ENCODE peak calls at places on chromosomes 2 and 18, in six cellular contexts. F, G, W, S, H and V are unnamed samples.

GRCh38 chr2:100196786-100197494 is 54.5 kb upstream of the AFF3 start:
- DNase-seq in F (no peak), G (peak), W (no peak), S (no peak), H (no peak), V (no peak)

GRCh38 chr2:218022131-218022850 is 19.5 kb upstream of the TNS1 start:
- DNase-seq in F (no peak), G (no peak), W (no peak), S (no peak), H (no peak), V (no peak)

GRCh38 chr2:137938204-137938603 is 26.1 kb upstream of the HNMT start:
- DNase-seq in F (no peak), G (peak), W (no peak), S (peak), H (no peak), V (no peak)

GRCh38 chr2:567865-568638 is 109.2 kb downstream of the TMEM18 start:
- DNase-seq in F (no peak), G (no peak), W (no peak), S (peak), H (no peak), V (peak)

GRCh38 chr18:57576316-57576715 is 10.2 kb downstream of the FECH start:
- DNase-seq in F (no peak), G (no peak), W (no peak), S (no peak), H (no peak), V (no peak)

GRCh38 chr2:172783091-172783898 is 47.6 kb downstream of the RAPGEF4 start:
- DNase-seq in F (peak), G (peak), W (no peak), S (peak), H (no peak), V (peak)

GRCh38 chr2:64062840-64063239 is 43.6 kb upstream of the VPS54 start:
- DNase-seq in F (no peak), G (peak), W (no peak), S (peak), H (peak), V (no peak)

GRCh38 chr18:69631281-69631680 is 230.6 kb downstream of the DOK6 start:
- DNase-seq in F (no peak), G (peak), W (no peak), S (no peak), H (no peak), V (no peak)

GRCh38 chr2:159960413-159960812 is 102.0 kb downstream of the PLA2R1 start:
- DNase-seq in F (peak), G (peak), W (no peak), S (peak), H (peak), V (peak)

GRCh38 chr2:154623819-154624218 is 74.7 kb upstream of the KCNJ3 start:
- DNase-seq in F (peak), G (peak), W (peak), S (peak), H (peak), V (peak)

GRCh38 chr18:11994346-11994707 is 13.0 kb downstream of the IMPA2 start:
- DNase-seq in F (no peak), G (peak), W (peak), S (peak), H (no peak), V (peak)

GRCh38 chr2:3597567-3597966 is 2.7 kb downstream of the COLEC11 start:
- DNase-seq in F (no peak), G (no peak), W (no peak), S (no peak), H (peak), V (no peak)

GRCh38 chr18:3652380-3653262 is 202.6 kb downstream of the TGIF1 start:
- DNase-seq in F (peak), G (peak), W (peak), S (peak), H (no peak), V (peak)

GRCh38 chr18:74353169-74353775 is 37.6 kb downstream of the C18orf63 start:
- DNase-seq in F (peak), G (peak), W (peak), S (peak), H (peak), V (peak)

GRCh38 chr2:20446280-20446916 is 476 bp upstream of the RHOB start:
- DNase-seq in F (no peak), G (no peak), W (no peak), S (no peak), H (no peak), V (no peak)

GRCh38 chr2:184215745-184216144 is 382.6 kb upstream of the ZNF804A start:
- DNase-seq in F (no peak), G (peak), W (no peak), S (no peak), H (peak), V (no peak)

GRCh38 chr2:10047616-10048500 is 4.5 kb downstream of the KLF11 start:
- DNase-seq in F (no peak), G (no peak), W (no peak), S (no peak), H (no peak), V (no peak)

GRCh38 chr2:100367163-100367562 is 44.9 kb upstream of the LONRF2 start:
- DNase-seq in F (no peak), G (no peak), W (no peak), S (no peak), H (no peak), V (no peak)

GRCh38 chr2:62208082-62208757 is 12.3 kb downstream of the B3GNT2 start:
- DNase-seq in F (no peak), G (no peak), W (no peak), S (no peak), H (no peak), V (no peak)

GRCh38 chr2:10267551-10268465 is 34.9 kb upstream of the HPCAL1 start:
- DNase-seq in F (no peak), G (no peak), W (peak), S (no peak), H (no peak), V (no peak)

GRCh38 chr2:165601866-165602636 is 132.6 kb downstream of the CSRNP3 start:
- DNase-seq in F (no peak), G (peak), W (no peak), S (peak), H (no peak), V (peak)

GRCh38 chr2:150480971-150481830 is 6.3 kb downstream of the RND3 start:
- DNase-seq in F (no peak), G (no peak), W (no peak), S (no peak), H (no peak), V (no peak)

GRCh38 chr2:241112592-241112991 is 10.5 kb upstream of the MTERF4 start:
- DNase-seq in F (no peak), G (no peak), W (no peak), S (no peak), H (peak), V (no peak)

GRCh38 chr2:223044916-223045700 is 6.9 kb upstream of the KCNE4 start:
- DNase-seq in F (no peak), G (no peak), W (no peak), S (no peak), H (no peak), V (no peak)

GRCh38 chr18:22273101-22274039 is 104.0 kb downstream of the GATA6 start:
- DNase-seq in F (no peak), G (no peak), W (no peak), S (no peak), H (no peak), V (no peak)

GRCh38 chr2:111117666-111118454 is 2.9 kb upstream of the BCL2L11 start:
- DNase-seq in F (no peak), G (peak), W (peak), S (peak), H (no peak), V (no peak)

GRCh38 chr2:190909680-190910079 is 29.1 kb downstream of the GLS start:
- DNase-seq in F (no peak), G (no peak), W (no peak), S (no peak), H (no peak), V (no peak)

GRCh38 chr18:50836521-50836957 is 16.7 kb upstream of the MRO start:
- DNase-seq in F (no peak), G (peak), W (no peak), S (peak), H (peak), V (peak)

GRCh38 chr2:69831354-69831905 is 2.0 kb downstream of the GMCL1 start:
- DNase-seq in F (no peak), G (peak), W (no peak), S (no peak), H (no peak), V (no peak)

GRCh38 chr2:238101891-238102841 is 2.0 kb downstream of the ESPNL start:
- DNase-seq in F (no peak), G (no peak), W (peak), S (no peak), H (no peak), V (no peak)

GRCh38 chr2:230861564-230862255 is 3.0 kb upstream of the ITM2C start:
- DNase-seq in F (no peak), G (no peak), W (no peak), S (no peak), H (no peak), V (no peak)

GRCh38 chr2:177625744-177626655 is 233.4 kb downstream of the AGPS start:
- DNase-seq in F (no peak), G (no peak), W (no peak), S (no peak), H (peak), V (no peak)

GRCh38 chr2:177618270-177619253 is 226.0 kb downstream of the AGPS start:
- DNase-seq in F (peak), G (peak), W (peak), S (peak), H (peak), V (peak)

GRCh38 chr2:177617849-177618248 is 225.3 kb downstream of the AGPS start:
- DNase-seq in F (no peak), G (no peak), W (no peak), S (no peak), H (no peak), V (no peak)

GRCh38 chr2:177616731-177617130 is 224.2 kb downstream of the AGPS start:
- DNase-seq in F (no peak), G (no peak), W (no peak), S (no peak), H (no peak), V (no peak)

GRCh38 chr2:177622516-177622915 is 229.9 kb downstream of the AGPS start:
- DNase-seq in F (peak), G (no peak), W (no peak), S (no peak), H (no peak), V (no peak)
- TF ChIP-seq CTCF in F (peak), G (no peak), W (no peak), S (no peak), H (no peak), V (no peak)

GRCh38 chr2:65382776-65383357 is 49.5 kb downstream of the SPRED2 start:
- DNase-seq in F (peak), G (peak), W (peak), S (peak), H (peak), V (peak)
- TF ChIP-seq CTCF in F (peak), G (no peak), W (peak), S (no peak), H (peak), V (peak)

GRCh38 chr2:119011162-119011909 is 69.3 kb downstream of the MARCO start:
- DNase-seq in F (peak), G (peak), W (peak), S (no peak), H (peak), V (peak)
- TF ChIP-seq CTCF in F (peak), G (peak), W (peak), S (peak), H (peak), V (peak)

GRCh38 chr2:239327536-239328305 is 73.1 kb downstream of the HDAC4 start:
- DNase-seq in F (no peak), G (no peak), W (no peak), S (no peak), H (no peak), V (no peak)

GRCh38 chr2:239329284-239329971 is 71.4 kb downstream of the HDAC4 start:
- DNase-seq in F (no peak), G (no peak), W (peak), S (no peak), H (no peak), V (no peak)

GRCh38 chr2:239329972-239330572 is 70.7 kb downstream of the HDAC4 start:
- DNase-seq in F (no peak), G (no peak), W (no peak), S (no peak), H (no peak), V (no peak)

GRCh38 chr2:239326831-239327535 is 73.8 kb downstream of the HDAC4 start:
- DNase-seq in F (no peak), G (peak), W (no peak), S (peak), H (peak), V (peak)

GRCh38 chr2:239328306-239329191 is 72.3 kb downstream of the HDAC4 start:
- DNase-seq in F (no peak), G (peak), W (peak), S (no peak), H (no peak), V (no peak)
- TF ChIP-seq CTCF in F (no peak), G (no peak), W (no peak), S (no peak), H (no peak), V (no peak)

GRCh38 chr2:168336786-168337388 is 89.5 kb upstream of the STK39 start:
- DNase-seq in F (peak), G (no peak), W (peak), S (peak), H (peak), V (peak)
- TF ChIP-seq CTCF in F (peak), G (no peak), W (peak), S (peak), H (peak), V (peak)

GRCh38 chr2:27154481-27154880 is 5.7 kb downstream of the TCF23 start:
- DNase-seq in F (no peak), G (no peak), W (no peak), S (no peak), H (no peak), V (no peak)

GRCh38 chr2:27149575-27150405 is 986 bp downstream of the TCF23 start:
- DNase-seq in F (no peak), G (no peak), W (no peak), S (no peak), H (no peak), V (no peak)

GRCh38 chr2:27152796-27153464 is 4.1 kb downstream of the TCF23 start:
- DNase-seq in F (no peak), G (peak), W (peak), S (peak), H (no peak), V (peak)

GRCh38 chr2:27150639-27151230 is 1.9 kb downstream of the TCF23 start:
- DNase-seq in F (no peak), G (no peak), W (no peak), S (no peak), H (no peak), V (no peak)

DNA sequence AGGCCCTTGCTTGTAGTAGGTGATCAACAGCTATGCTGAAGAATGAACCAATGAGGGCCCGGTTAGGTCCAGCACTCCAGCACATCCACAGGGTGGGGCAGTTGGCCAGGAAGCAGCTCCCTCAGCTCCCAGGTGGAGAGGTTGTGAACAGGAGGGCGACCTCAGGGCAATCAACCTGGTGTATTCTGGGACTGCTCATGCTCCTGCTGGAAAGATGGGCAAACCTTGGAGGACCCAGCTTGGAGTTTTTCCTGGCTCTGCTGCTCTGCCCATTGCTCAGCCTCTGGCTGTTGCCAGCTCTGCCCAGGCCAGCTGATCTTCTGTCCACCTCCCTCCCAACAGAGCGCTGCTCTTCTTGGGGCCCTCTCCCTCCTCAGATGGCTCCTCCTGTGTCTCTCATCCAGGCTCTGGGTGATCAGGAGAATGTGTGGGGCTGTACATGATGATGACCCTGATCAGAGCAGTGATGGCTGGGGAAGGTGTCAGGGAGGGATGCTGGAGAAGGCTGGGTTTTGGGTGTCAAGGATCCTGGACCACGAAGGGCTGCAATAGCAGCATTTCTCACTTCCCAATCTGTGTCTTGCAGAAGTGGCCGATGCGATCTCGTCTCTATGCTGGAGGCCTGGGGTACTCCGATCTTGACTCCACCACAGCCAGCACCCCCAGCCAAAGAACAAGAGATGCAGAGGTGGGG is 3.4 kb downstream of the TCF23 start:
- DNase-seq in F (no peak), G (no peak), W (no peak), S (peak), H (no peak), V (peak)
- TF ChIP-seq CTCF in F (no peak), G (no peak), W (no peak), S (no peak), H (no peak), V (no peak)

GRCh38 chr2:95056461-95057459 is 31.3 kb downstream of the MAL start:
- DNase-seq in F (no peak), G (peak), W (no peak), S (no peak), H (no peak), V (no peak)
- TF ChIP-seq CTCF in F (no peak), G (no peak), W (no peak), S (no peak), H (no peak), V (no peak)

GRCh38 chr18:5546660-5547059 is 2.9 kb upstream of the EPB41L3 start:
- DNase-seq in F (no peak), G (peak), W (no peak), S (peak), H (peak), V (no peak)
- TF ChIP-seq CTCF in F (no peak), G (peak), W (peak), S (no peak), H (no peak), V (no peak)

GRCh38 chr2:171703574-171704347 is 16.5 kb downstream of the DYNC1I2 start:
- DNase-seq in F (peak), G (peak), W (no peak), S (peak), H (peak), V (peak)

GRCh38 chr2:171702781-171703556 is 15.7 kb downstream of the DYNC1I2 start:
- DNase-seq in F (no peak), G (peak), W (no peak), S (peak), H (no peak), V (no peak)

GRCh38 chr2:171709011-171709685 is 21.9 kb downstream of the DYNC1I2 start:
- DNase-seq in F (no peak), G (no peak), W (no peak), S (no peak), H (no peak), V (no peak)

GRCh38 chr2:171707752-171708151 is 20.5 kb downstream of the DYNC1I2 start:
- DNase-seq in F (no peak), G (no peak), W (no peak), S (no peak), H (no peak), V (peak)

DNA sequence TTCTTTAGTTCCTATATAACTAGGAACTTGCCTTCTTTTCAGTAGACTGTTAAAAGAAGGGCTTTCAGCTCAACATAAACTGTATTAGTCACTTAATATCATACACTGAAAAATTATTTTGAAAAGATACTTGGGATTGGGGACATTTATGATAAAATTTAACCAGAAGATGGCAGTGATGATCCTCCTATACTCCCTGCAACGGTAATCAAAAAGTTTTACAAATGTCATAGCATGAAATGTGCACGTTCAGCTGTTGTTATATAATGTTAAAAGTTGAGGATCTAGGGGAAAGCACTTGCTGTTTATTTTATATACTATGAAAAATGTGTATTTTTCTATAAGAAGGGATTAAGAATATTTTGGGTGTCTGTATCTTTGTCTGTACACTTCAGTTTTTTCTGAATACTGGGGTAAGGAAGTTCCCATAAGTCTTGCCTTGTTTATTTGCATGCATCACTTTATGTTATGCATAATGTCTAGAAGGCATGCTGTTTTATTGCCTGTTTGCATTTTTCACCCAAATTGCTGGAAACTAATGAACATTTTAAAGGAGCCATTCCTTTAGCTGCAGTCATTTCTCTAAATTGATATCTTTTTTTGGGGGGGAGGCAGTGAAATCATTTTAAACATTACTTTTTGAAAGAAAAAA is 19.0 kb downstream of the DYNC1I2 start:
- DNase-seq in F (no peak), G (no peak), W (no peak), S (peak), H (peak), V (peak)
- TF ChIP-seq CTCF in F (peak), G (peak), W (no peak), S (peak), H (no peak), V (peak)

DNA sequence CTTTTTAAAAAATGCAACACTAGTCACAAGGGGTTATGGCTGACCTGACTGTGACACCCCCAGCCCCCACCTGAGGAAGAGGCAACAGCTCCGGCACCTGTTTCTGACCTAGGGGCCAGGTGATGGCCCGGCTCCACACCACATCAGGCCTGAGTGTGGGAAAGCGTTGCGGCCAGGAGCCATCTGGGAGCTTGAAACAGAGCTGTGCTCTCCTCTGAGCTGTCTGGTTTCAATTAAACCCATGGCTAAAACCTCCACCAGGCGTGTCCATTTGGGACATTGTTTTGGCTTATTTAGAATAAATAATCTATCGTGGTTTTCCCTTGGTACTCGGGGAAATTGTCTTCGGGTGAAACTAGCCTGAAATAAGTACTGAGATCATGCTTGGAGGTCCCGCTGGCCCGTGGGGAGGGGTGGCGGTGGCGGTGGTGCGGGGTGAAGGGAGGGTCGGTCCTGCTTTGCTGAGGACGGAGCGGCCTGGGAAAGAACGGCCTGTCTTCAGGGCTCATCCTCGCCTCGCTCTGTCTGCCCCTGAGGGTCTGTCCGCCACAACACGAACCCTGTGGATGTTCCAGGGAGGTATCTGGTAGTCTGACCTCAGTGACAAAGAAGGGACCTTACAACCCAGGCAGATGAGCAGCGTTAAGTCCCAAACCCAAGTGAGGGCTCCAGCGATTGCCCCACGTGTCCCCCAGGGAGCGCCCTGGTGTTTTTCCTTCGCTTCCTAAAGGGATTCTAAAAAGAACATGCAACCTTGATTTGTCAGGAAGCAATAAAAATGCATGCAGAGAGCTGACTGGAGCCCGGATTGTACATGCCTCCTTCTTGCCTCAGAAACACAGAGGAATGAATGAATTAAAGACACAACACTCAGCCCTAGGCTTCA is 58.7 kb downstream of the IL1RL2 start:
- DNase-seq in F (no peak), G (no peak), W (no peak), S (no peak), H (no peak), V (no peak)
- TF ChIP-seq CTCF in F (no peak), G (no peak), W (no peak), S (no peak), H (no peak), V (no peak)